ENCODE peak calls at places on chromosomes 1 and 21, in four cellular contexts. P is transverse colon, I is H54, O is uterus. J is an unnamed sample.

GRCh38 chr1:31717341-31717740 is 13.5 kb upstream of the COL16A1 start:
- DNase-seq in P (no peak), I (peak), O (no peak), J (no peak)

GRCh38 chr21:46374761-46375389 is 50.9 kb downstream of the PCNT start:
- DNase-seq in P (no peak), I (no peak), O (no peak), J (no peak)

GRCh38 chr1:236214761-236215160 is 67.0 kb downstream of the ERO1B start:
- DNase-seq in P (no peak), I (no peak), O (no peak), J (no peak)

GRCh38 chr1:8202182-8202905 is 115.6 kb upstream of the SLC45A1 start:
- DNase-seq in P (peak), I (peak), O (peak), J (peak)

GRCh38 chr21:38355992-38356781 is 99.4 kb downstream of the KCNJ15 start:
- DNase-seq in P (peak), I (peak), O (peak), J (peak)

GRCh38 chr1:169107673-169108160 is 1.2 kb downstream of the ATP1B1 start:
- DNase-seq in P (no peak), I (no peak), O (no peak), J (no peak)

GRCh38 chr1:234782821-234783220 is 172.8 kb upstream of the IRF2BP2 start:
- DNase-seq in P (no peak), I (no peak), O (no peak), J (no peak)

GRCh38 chr1:26029864-26030481 is 8.4 kb downstream of the EXTL1 start:
- DNase-seq in P (no peak), I (no peak), O (no peak), J (no peak)

GRCh38 chr21:34517491-34518245 is 5.7 kb upstream of the KCNE1 start:
- DNase-seq in P (no peak), I (no peak), O (no peak), J (no peak)

GRCh38 chr21:41950941-41951408 is 2.8 kb downstream of the C2CD2 start:
- DNase-seq in P (no peak), I (no peak), O (no peak), J (no peak)

GRCh38 chr1:73914994-73915393 is 283.0 kb downstream of the LRRIQ3 start:
- DNase-seq in P (no peak), I (no peak), O (no peak), J (no peak)

GRCh38 chr1:230821346-230821745 is 47.0 kb downstream of the C1orf198 start:
- DNase-seq in P (no peak), I (no peak), O (no peak), J (no peak)

GRCh38 chr1:84920159-84920558 is 27.2 kb upstream of the LPAR3 start:
- DNase-seq in P (no peak), I (no peak), O (no peak), J (no peak)

GRCh38 chr1:66733348-66734017 is 18.8 kb upstream of the DYNLT5 start:
- DNase-seq in P (no peak), I (no peak), O (no peak), J (no peak)

GRCh38 chr1:77392486-77392885 is 110.7 kb downstream of the AK5 start:
- DNase-seq in P (no peak), I (no peak), O (no peak), J (no peak)

GRCh38 chr1:244860078-244860477 is 4.3 kb downstream of the HNRNPU start:
- DNase-seq in P (no peak), I (no peak), O (no peak), J (no peak)

GRCh38 chr1:244862699-244863490 is 1.4 kb downstream of the HNRNPU start:
- DNase-seq in P (peak), I (peak), O (peak), J (peak)

GRCh38 chr1:244862354-244862698 is 2.0 kb downstream of the HNRNPU start:
- DNase-seq in P (no peak), I (no peak), O (no peak), J (no peak)

GRCh38 chr1:244861683-244862082 is 2.7 kb downstream of the HNRNPU start:
- DNase-seq in P (no peak), I (no peak), O (no peak), J (no peak)

GRCh38 chr1:244860914-244861610 is 3.3 kb downstream of the HNRNPU start:
- DNase-seq in P (no peak), I (no peak), O (no peak), J (no peak)
- TF ChIP-seq POLR2A in P (no peak), I (no peak), O (no peak), J (no peak)

DNA sequence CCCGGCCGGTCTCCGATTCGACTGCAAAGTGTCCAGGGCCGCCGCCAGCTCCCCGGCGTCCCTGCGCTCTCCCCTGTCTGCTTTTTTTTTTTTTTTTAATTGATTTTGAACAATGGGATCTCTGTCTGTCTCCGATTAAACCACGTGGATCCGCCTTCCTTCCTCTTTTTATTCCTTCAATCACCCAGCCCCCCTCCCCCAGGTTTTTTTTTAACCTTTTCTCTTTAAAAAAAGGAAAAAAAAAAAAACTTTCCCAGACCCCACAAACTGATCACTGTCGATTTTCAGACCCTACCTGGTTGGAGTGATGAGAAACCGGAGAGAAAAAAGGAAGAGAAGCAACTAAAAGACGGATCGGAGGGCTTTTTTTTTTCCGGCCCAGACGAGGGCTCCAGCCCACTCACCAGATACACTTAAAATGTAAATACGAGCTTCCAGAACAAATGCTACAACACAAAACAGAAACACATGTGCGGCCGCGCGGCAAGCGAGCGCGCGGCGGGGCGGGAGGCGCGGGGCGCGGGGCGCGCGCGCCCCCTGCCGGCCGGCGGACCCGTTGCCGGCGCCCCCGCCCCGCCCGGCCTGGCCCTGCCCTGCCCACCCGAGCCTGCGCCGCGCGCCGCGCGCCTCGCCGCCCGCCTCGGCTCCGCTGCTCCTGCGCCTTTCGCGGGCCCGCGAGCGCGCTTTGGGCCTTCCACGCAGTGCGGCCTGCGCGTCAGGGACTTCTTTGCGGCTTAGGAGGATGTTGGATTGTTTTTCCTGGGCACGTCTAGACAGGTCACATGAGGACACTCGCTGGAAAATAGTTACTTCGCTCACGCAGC is at the start of gene RCC2:
- DNase-seq in P (peak), I (no peak), O (peak), J (peak)
- TF ChIP-seq POLR2A in P (peak), I (peak), O (no peak), J (no peak)

DNA sequence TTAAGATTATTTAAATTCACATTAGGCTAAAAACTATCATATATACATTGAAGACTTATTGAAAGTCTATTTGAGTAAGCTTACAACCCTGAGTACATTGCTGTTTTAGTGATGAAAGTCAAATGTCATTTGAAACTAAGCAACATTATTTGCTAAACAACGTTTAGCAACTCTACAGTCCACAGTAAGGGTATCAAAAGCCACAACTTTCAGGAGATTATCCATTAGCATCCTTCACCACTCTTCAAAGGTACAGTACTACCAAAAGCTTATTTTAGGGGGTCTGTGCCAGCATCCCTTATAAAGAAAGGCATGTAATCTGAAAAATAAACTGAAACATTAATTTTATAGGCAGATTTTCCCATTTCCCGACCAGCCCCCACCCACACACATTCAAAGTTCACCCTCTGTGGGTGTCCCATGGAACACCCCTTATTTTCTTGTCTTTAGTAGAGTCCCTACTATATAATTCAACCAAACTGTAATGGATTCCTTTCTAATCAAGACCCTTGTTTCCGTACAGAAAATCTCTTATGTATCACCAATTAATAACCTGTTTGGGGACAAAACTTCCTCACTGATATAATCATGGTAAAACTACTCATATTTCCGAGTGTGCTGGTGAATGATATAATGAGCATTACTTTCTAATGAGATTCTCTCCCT is 11.0 kb downstream of the SFPQ start:
- DNase-seq in P (no peak), I (no peak), O (no peak), J (no peak)
- TF ChIP-seq POLR2A in P (no peak), I (no peak), O (no peak), J (no peak)

GRCh38 chr1:53258216-53258615 is 19.9 kb upstream of the MAGOH start:
- DNase-seq in P (no peak), I (no peak), O (no peak), J (no peak)
- TF ChIP-seq POLR2A in P (no peak), I (no peak), O (no peak), J (no peak)

DNA sequence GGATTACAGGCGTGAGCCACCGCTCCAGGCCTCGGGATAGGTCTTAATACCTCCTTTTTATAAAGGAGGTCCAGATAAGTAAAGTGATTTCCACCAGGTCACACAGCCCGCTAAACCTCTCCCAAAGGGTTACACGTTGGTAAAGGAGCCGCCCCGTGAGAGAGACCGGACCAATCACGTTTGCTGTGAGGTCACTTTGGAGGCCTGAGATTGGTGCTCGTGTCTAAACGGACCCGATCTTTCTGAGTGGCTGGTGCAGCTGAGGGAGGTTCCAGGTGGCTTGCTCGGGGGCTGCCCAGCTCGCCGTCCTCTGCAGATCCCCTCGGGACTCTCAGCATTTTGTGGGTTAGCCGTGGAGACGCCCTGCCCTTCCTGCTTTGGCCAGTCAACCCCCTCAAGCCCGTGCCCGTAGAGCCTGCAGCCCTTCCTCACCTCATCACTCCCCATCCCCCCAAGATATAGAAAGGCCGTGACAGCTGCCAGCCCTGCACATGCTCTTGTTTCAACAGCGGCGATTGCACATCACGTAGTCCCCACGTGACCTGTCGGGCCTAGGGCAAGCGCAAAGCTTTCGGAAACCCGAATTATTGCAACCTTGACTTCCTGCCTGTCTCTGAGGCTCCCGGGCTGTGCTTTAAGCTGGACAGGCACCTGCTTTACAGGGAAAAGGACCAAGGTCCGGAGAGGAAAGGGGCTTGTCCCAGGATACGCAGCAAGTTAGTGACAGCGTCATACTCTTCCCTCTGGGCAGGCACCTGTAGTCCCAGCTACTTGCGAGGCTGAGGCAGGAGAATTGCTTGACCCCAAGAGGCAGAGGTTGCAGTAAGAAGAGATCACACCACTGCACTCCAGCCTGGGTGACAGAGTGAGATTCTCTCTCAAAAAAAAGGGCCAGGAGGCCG is 5.0 kb upstream of the COA7 start:
- DNase-seq in P (peak), I (peak), O (peak), J (peak)
- TF ChIP-seq POLR2A in P (peak), I (peak), O (peak), J (peak)

GRCh38 chr1:175195281-175195680 is 2.7 kb upstream of the KIAA0040 start:
- DNase-seq in P (no peak), I (no peak), O (no peak), J (no peak)

GRCh38 chr1:175197536-175197935 is 5.0 kb upstream of the KIAA0040 start:
- DNase-seq in P (no peak), I (no peak), O (no peak), J (no peak)

GRCh38 chr1:175198332-175198731 is 5.8 kb upstream of the KIAA0040 start:
- DNase-seq in P (no peak), I (no peak), O (no peak), J (no peak)

GRCh38 chr1:175193339-175193950 is 869 bp upstream of the KIAA0040 start:
- DNase-seq in P (no peak), I (no peak), O (no peak), J (no peak)

DNA sequence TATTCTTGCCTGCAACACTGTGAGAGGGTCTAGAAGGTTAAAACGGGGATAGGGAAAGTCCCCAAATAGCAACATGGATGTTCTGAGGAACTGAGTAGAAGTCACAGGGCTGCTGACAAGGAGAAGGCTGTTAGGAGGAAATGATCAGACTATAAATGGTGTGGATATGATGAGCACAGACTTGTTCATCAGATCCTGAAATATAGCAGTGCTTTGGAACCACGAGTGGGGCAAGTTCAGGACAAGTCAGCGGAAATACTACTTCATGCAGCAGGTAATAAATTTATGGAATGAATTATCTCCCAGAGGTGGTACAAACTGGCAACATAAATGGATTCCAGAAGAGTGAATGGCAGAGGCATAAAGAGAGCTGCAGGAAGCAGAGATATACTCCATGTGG is 3.2 kb upstream of the KIAA0040 start:
- DNase-seq in P (no peak), I (no peak), O (no peak), J (no peak)
- TF ChIP-seq POLR2A in P (no peak), I (no peak), O (no peak), J (no peak)

GRCh38 chr1:178998295-178998694 is 27.4 kb upstream of the FAM20B start:
- DNase-seq in P (no peak), I (no peak), O (no peak), J (no peak)

GRCh38 chr1:179001451-179001850 is 24.2 kb upstream of the FAM20B start:
- DNase-seq in P (no peak), I (no peak), O (no peak), J (no peak)

GRCh38 chr1:178993559-178993958 is 32.1 kb upstream of the FAM20B start:
- DNase-seq in P (no peak), I (no peak), O (no peak), J (no peak)

GRCh38 chr1:178999061-178999460 is 26.6 kb upstream of the FAM20B start:
- DNase-seq in P (no peak), I (no peak), O (no peak), J (no peak)

DNA sequence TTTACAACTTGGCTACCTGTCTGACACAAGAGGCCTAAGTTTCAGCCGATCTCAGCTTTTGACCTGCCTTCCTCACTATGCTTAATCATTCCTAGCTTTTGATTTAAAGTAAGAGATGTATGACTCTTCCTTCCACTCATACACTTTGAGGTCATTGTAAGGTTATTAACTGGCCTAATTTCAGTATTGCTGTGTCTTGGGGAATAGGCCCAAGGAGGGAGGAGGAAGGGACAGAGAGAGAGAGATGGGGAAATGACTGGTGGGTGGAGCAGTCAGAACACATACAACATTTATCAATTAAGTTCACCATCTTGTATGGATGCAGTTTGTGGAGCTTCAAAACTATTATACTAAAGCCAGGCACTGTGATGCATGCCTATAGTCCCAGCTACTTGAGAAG is 28.3 kb upstream of the FAM20B start:
- DNase-seq in P (no peak), I (no peak), O (no peak), J (no peak)
- TF ChIP-seq POLR2A in P (no peak), I (no peak), O (no peak), J (no peak)

GRCh38 chr1:178030452-178030851 is 60.6 kb upstream of the SEC16B start:
- DNase-seq in P (no peak), I (no peak), O (no peak), J (no peak)

GRCh38 chr1:178028973-178029481 is 59.2 kb upstream of the SEC16B start:
- DNase-seq in P (no peak), I (no peak), O (no peak), J (no peak)

GRCh38 chr1:178034676-178035075 is 59.2 kb upstream of the RASAL2 start:
- DNase-seq in P (no peak), I (no peak), O (no peak), J (no peak)

GRCh38 chr1:178033019-178033418 is 60.9 kb upstream of the RASAL2 start:
- DNase-seq in P (no peak), I (no peak), O (no peak), J (no peak)

DNA sequence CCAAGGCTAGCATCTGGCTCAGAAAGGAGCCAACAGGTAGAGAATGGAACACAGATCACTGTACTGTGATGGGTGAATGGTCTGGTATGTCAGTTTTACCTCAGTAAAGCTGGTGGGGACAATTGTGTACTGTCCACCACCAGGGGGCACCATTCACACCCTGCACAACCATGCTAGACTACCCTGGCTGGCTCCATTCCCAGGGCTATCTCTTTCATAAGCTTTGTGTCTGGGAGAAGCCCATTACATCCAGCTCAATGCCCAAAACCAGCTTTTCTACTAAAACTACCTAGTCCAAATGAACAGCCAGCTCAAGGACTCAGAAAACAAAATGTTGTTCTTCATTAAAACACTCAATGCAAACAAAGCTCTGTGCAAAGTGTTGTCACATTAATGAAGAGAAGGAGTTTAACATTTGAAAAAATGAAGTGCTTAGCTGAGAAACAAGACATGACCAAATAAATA is 62.0 kb upstream of the RASAL2 start:
- DNase-seq in P (peak), I (peak), O (peak), J (peak)
- TF ChIP-seq POLR2A in P (no peak), I (no peak), O (no peak), J (no peak)

GRCh38 chr1:248886237-248886895 is 19.7 kb upstream of the PGBD2 start:
- DNase-seq in P (no peak), I (no peak), O (no peak), J (no peak)
- TF ChIP-seq POLR2A in P (no peak), I (no peak), O (no peak), J (no peak)

DNA sequence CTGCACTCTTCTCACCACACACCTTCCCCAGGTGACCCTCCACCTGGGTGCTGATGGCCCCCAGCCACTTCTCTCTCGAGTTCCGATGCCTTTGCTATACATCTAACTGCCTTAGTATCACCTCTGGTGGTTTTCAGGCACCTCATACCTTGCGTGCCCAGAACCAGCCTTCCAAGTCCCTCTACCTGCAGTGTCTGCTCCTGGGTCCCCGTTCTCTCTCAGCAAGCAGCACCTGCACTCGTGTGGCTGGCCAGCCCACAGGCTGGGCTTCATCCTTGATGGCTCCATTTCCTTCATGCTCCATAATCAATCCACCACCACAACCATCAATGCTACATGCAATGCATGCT is 49.2 kb upstream of the EDN2 start:
- DNase-seq in P (no peak), I (no peak), O (peak), J (no peak)
- TF ChIP-seq POLR2A in P (no peak), I (no peak), O (no peak), J (no peak)